ENCODE peak calls at places on chromosomes 3 and 15, in ten cellular contexts. E, Y, A, J, U, B, N, D, W and L are unnamed samples.

GRCh38 chr15:96353931-96354730 is 23.6 kb downstream of the NR2F2 start:
- DNase-seq in N (peak; percentile 75), E (no peak), J (no peak), Y (no peak), U (no peak), W (no peak), A (no peak), B (no peak), D (no peak), L (peak; percentile 89)

GRCh38 chr15:26323564-26323963 is 449.3 kb downstream of the GABRB3 start:
- DNase-seq in B (no peak), E (no peak), D (no peak), N (no peak), J (no peak), U (no peak), W (no peak), Y (no peak), A (no peak), L (no peak)

GRCh38 chr3:23489338-23490158 is 286.4 kb downstream of the UBE2E2 start:
- DNase-seq in E (no peak), B (no peak), U (no peak), W (no peak), J (no peak), N (no peak), D (no peak), A (peak; percentile 15), Y (no peak), L (no peak)

GRCh38 chr3:4977001-4977888 is 2.0 kb upstream of the BHLHE40 start:
- DNase-seq in U (peak; percentile 34), J (peak; percentile 19), Y (no peak), A (peak; percentile 79), N (peak; percentile 74), B (no peak), E (peak; percentile 80), D (peak; percentile 62), W (no peak), L (peak; percentile 95)

GRCh38 chr3:133948131-133948810 is 52.6 kb upstream of the RAB6B start:
- DNase-seq in N (no peak), J (no peak), Y (no peak), U (no peak), E (no peak), A (no peak), W (no peak), D (no peak), B (no peak), L (no peak)

GRCh38 chr3:185207931-185208746 is 45.7 kb downstream of the EHHADH start:
- DNase-seq in D (no peak), N (peak; percentile 19), B (peak; percentile 23), U (no peak), A (no peak), J (peak; percentile 57), Y (no peak), E (no peak), W (no peak), L (no peak)

GRCh38 chr3:125110876-125111480 is 55.2 kb upstream of the HEG1 start:
- DNase-seq in E (no peak), U (no peak), J (no peak), N (no peak), W (no peak), B (no peak), A (no peak), Y (no peak), D (no peak), L (no peak)

GRCh38 chr3:114441386-114441785 is 147.6 kb downstream of the TIGIT start:
- DNase-seq in W (no peak), Y (no peak), B (no peak), A (no peak), E (no peak), J (no peak), U (no peak), N (no peak), D (no peak), L (no peak)

GRCh38 chr3:109784852-109785631 is 447.7 kb upstream of the DPPA4 start:
- DNase-seq in B (no peak), D (no peak), U (no peak), J (no peak), A (no peak), Y (no peak), W (no peak), N (no peak), E (no peak), L (no peak)

GRCh38 chr3:71369733-71370391 is 213.7 kb downstream of the FOXP1 start:
- DNase-seq in A (peak; percentile 59), Y (no peak), E (no peak), B (no peak), J (no peak), D (no peak), N (peak; percentile 70), W (no peak), U (no peak), L (no peak)

GRCh38 chr15:81419304-81419943 is 45.4 kb upstream of the TMC3 start:
- DNase-seq in N (no peak), J (no peak), E (peak; percentile 62), W (no peak), Y (no peak), U (no peak), B (no peak), A (peak; percentile 80), D (no peak), L (no peak)

GRCh38 chr15:33132722-33133345 is 61.7 kb downstream of the FMN1 start:
- DNase-seq in W (peak; percentile 22), J (no peak), Y (no peak), B (peak; percentile 26), N (peak; percentile 76), E (peak; percentile 73), D (no peak), A (peak; percentile 20), U (no peak), L (no peak)

GRCh38 chr3:37028329-37028728 is 35.0 kb downstream of the MLH1 start:
- DNase-seq in A (no peak), N (no peak), Y (no peak), J (no peak), D (no peak), B (no peak), W (no peak), U (no peak), E (peak; percentile 71), L (no peak)

GRCh38 chr3:138694287-138695007 is 85.9 kb downstream of the FAIM start:
- DNase-seq in W (no peak), J (no peak), D (no peak), Y (no peak), U (no peak), A (peak; percentile 96), N (peak; percentile 69), B (no peak), E (no peak), L (no peak)

GRCh38 chr3:53254190-53254809 is 1.5 kb downstream of the TKT start:
- DNase-seq in A (no peak), N (no peak), W (no peak), B (peak; percentile 35), E (peak; percentile 30), U (no peak), Y (no peak), D (no peak), J (no peak), L (no peak)

GRCh38 chr3:125418306-125418705 is 43.2 kb upstream of the ZNF148 start:
- DNase-seq in E (no peak), Y (no peak), J (no peak), W (no peak), D (no peak), B (no peak), U (no peak), N (no peak), A (no peak), L (no peak)

GRCh38 chr3:7144696-7145308 is 283.9 kb downstream of the GRM7 start:
- DNase-seq in N (no peak), U (no peak), D (no peak), B (peak; percentile 44), W (no peak), J (no peak), E (peak; percentile 64), Y (no peak), A (no peak), L (no peak)

GRCh38 chr15:31399544-31400171 is 73.0 kb downstream of the KLF13 start:
- DNase-seq in B (no peak), N (peak; percentile 18), A (no peak), U (no peak), E (no peak), D (no peak), W (no peak), Y (no peak), J (no peak), L (peak; percentile 87)

GRCh38 chr3:64454179-64454578 is 228.9 kb upstream of the PRICKLE2 start:
- DNase-seq in B (no peak), Y (no peak), A (peak; percentile 78), E (no peak), N (peak; percentile 47), J (no peak), U (no peak), D (no peak), W (no peak), L (no peak)

GRCh38 chr3:75396316-75396802 is 267.8 kb upstream of the FRG2C start:
- DNase-seq in D (no peak), N (peak; percentile 19), J (no peak), U (no peak), Y (no peak), A (no peak), B (no peak), E (no peak), W (no peak), L (no peak)

GRCh38 chr3:71780430-71780829 is 4.5 kb downstream of the PROK2 start:
- DNase-seq in B (no peak), A (no peak), Y (no peak), D (no peak), J (no peak), E (no peak), U (no peak), N (no peak), W (no peak), L (no peak)

GRCh38 chr15:40151499-40151898 is 9.4 kb upstream of the BUB1B start:
- DNase-seq in N (no peak), W (no peak), U (no peak), B (no peak), E (no peak), J (no peak), D (no peak), A (no peak), Y (no peak), L (no peak)

GRCh38 chr15:55652363-55652762 is 64.2 kb upstream of the PYGO1 start:
- DNase-seq in U (no peak), B (no peak), Y (no peak), J (no peak), W (no peak), A (no peak), E (peak; percentile 23), D (no peak), N (no peak), L (no peak)

GRCh38 chr15:95996494-95996893 is 334.0 kb upstream of the NR2F2 start:
- DNase-seq in A (no peak), E (no peak), Y (no peak), J (no peak), N (no peak), B (no peak), U (no peak), W (no peak), D (no peak), L (no peak)

GRCh38 chr3:73669268-73669667 is 44.5 kb upstream of the PDZRN3 start:
- DNase-seq in U (no peak), A (no peak), D (no peak), J (no peak), Y (no peak), E (no peak), N (peak; percentile 59), B (no peak), W (no peak), L (no peak)

GRCh38 chr3:141875893-141876380 is 506 bp upstream of the ATP1B3 start:
- DNase-seq in W (peak; percentile 19), U (peak; percentile 68), D (peak; percentile 64), E (peak; percentile 74), B (peak; percentile 81), N (no peak), Y (no peak), J (peak; percentile 17), A (peak; percentile 25), L (peak; percentile 69)

GRCh38 chr15:31238906-31239305 is 87.7 kb upstream of the KLF13 start:
- DNase-seq in B (peak; percentile 1), N (no peak), J (no peak), A (no peak), W (no peak), E (no peak), Y (no peak), U (no peak), D (no peak), L (no peak)

GRCh38 chr15:64151727-64152506 is at the start of gene SNX22:
- DNase-seq in D (no peak), E (peak; percentile 40), Y (no peak), B (peak; percentile 61), N (peak; percentile 42), J (peak; percentile 69), U (no peak), W (peak; percentile 25), A (no peak), L (peak; percentile 85)